ENCODE peak calls at places on chromosomes 3 and 15, in seven cellular contexts. One of them, this sample, is unnamed.

GRCh38 chr3:145942052-145942451 is 218.9 kb downstream of the PLOD2 start:
- DNase-seq in fibroblast of the conjunctiva: no peak
- DNase-seq in NCI-H1417 treated with DMSO at 0.1 percent for 48 hours: no peak
- DNase-seq in HS-27A: no peak
- DNase-seq in NCI-H1092: no peak
- DNase-seq in EH: peak; percentile 13
- DNase-seq in endodermal cell: no peak
- DNase-seq in this sample: no peak

GRCh38 chr3:158420654-158421396 is 150.2 kb upstream of the MLF1 start:
- DNase-seq in NCI-H1092: no peak
- DNase-seq in fibroblast of the conjunctiva: peak; percentile 38
- DNase-seq in HS-27A: no peak
- DNase-seq in endodermal cell: no peak
- DNase-seq in EH: peak; percentile 20
- DNase-seq in NCI-H1417 treated with DMSO at 0.1 percent for 48 hours: no peak
- DNase-seq in this sample: peak; percentile 75

GRCh38 chr15:70491641-70492040 is 271.7 kb downstream of the UACA start:
- DNase-seq in EH: no peak
- DNase-seq in endodermal cell: no peak
- DNase-seq in fibroblast of the conjunctiva: no peak
- DNase-seq in HS-27A: no peak
- DNase-seq in NCI-H1092: no peak
- DNase-seq in NCI-H1417 treated with DMSO at 0.1 percent for 48 hours: no peak
- DNase-seq in this sample: no peak

GRCh38 chr3:197468167-197468566 is 87.6 kb downstream of the BDH1 start:
- DNase-seq in EH: peak; percentile 40
- DNase-seq in NCI-H1092: no peak
- DNase-seq in fibroblast of the conjunctiva: no peak
- DNase-seq in NCI-H1417 treated with DMSO at 0.1 percent for 48 hours: no peak
- DNase-seq in endodermal cell: no peak
- DNase-seq in HS-27A: no peak
- DNase-seq in this sample: no peak

GRCh38 chr3:69767571-69767970 is 28.3 kb downstream of the MITF start:
- DNase-seq in HS-27A: no peak
- DNase-seq in EH: no peak
- DNase-seq in fibroblast of the conjunctiva: no peak
- DNase-seq in NCI-H1417 treated with DMSO at 0.1 percent for 48 hours: no peak
- DNase-seq in endodermal cell: no peak
- DNase-seq in NCI-H1092: no peak
- DNase-seq in this sample: no peak

GRCh38 chr3:166444336-166444735 is 607.1 kb upstream of the BCHE start:
- DNase-seq in HS-27A: no peak
- DNase-seq in endodermal cell: no peak
- DNase-seq in NCI-H1092: no peak
- DNase-seq in fibroblast of the conjunctiva: no peak
- DNase-seq in NCI-H1417 treated with DMSO at 0.1 percent for 48 hours: no peak
- DNase-seq in EH: no peak
- DNase-seq in this sample: peak; percentile 53

GRCh38 chr3:139718415-139718814 is 40.6 kb upstream of the NMNAT3 start:
- DNase-seq in fibroblast of the conjunctiva: no peak
- DNase-seq in HS-27A: no peak
- DNase-seq in NCI-H1417 treated with DMSO at 0.1 percent for 48 hours: no peak
- DNase-seq in EH: peak; percentile 48
- DNase-seq in endodermal cell: peak; percentile 88
- DNase-seq in NCI-H1092: no peak
- DNase-seq in this sample: peak; percentile 19

GRCh38 chr3:10511809-10512494 is 6.6 kb upstream of the ATP2B2 start:
- DNase-seq in EH: peak; percentile 88
- DNase-seq in NCI-H1417 treated with DMSO at 0.1 percent for 48 hours: no peak
- DNase-seq in NCI-H1092: no peak
- DNase-seq in HS-27A: peak; percentile 69
- DNase-seq in endodermal cell: peak; percentile 67
- DNase-seq in fibroblast of the conjunctiva: no peak
- DNase-seq in this sample: no peak

GRCh38 chr3:150483226-150483625 is 63.1 kb downstream of the SERP1 start:
- DNase-seq in EH: no peak
- DNase-seq in fibroblast of the conjunctiva: peak; percentile 66
- DNase-seq in NCI-H1417 treated with DMSO at 0.1 percent for 48 hours: no peak
- DNase-seq in NCI-H1092: no peak
- DNase-seq in HS-27A: no peak
- DNase-seq in endodermal cell: no peak
- DNase-seq in this sample: no peak

GRCh38 chr3:10625307-10625706 is 119.9 kb upstream of the ATP2B2 start:
- DNase-seq in NCI-H1092: no peak
- DNase-seq in HS-27A: no peak
- DNase-seq in EH: no peak
- DNase-seq in NCI-H1417 treated with DMSO at 0.1 percent for 48 hours: no peak
- DNase-seq in fibroblast of the conjunctiva: no peak
- DNase-seq in endodermal cell: no peak
- DNase-seq in this sample: no peak

GRCh38 chr15:40310993-40311392 is 3.3 kb upstream of the PLCB2 start:
- DNase-seq in HS-27A: no peak
- DNase-seq in NCI-H1417 treated with DMSO at 0.1 percent for 48 hours: no peak
- DNase-seq in NCI-H1092: no peak
- DNase-seq in EH: no peak
- DNase-seq in endodermal cell: no peak
- DNase-seq in fibroblast of the conjunctiva: no peak
- DNase-seq in this sample: no peak

GRCh38 chr3:7536510-7536909 is 675.6 kb downstream of the GRM7 start:
- DNase-seq in fibroblast of the conjunctiva: no peak
- DNase-seq in endodermal cell: no peak
- DNase-seq in EH: no peak
- DNase-seq in HS-27A: no peak
- DNase-seq in NCI-H1417 treated with DMSO at 0.1 percent for 48 hours: no peak
- DNase-seq in NCI-H1092: no peak
- DNase-seq in this sample: no peak

GRCh38 chr15:39000008-39000734 is 435.6 kb upstream of the RASGRP1 start:
- DNase-seq in fibroblast of the conjunctiva: no peak
- DNase-seq in EH: no peak
- DNase-seq in NCI-H1092: no peak
- DNase-seq in NCI-H1417 treated with DMSO at 0.1 percent for 48 hours: no peak
- DNase-seq in endodermal cell: no peak
- DNase-seq in HS-27A: no peak
- DNase-seq in this sample: no peak

GRCh38 chr3:146187334-146187950 is 26.5 kb upstream of the PLOD2 start:
- DNase-seq in fibroblast of the conjunctiva: no peak
- DNase-seq in NCI-H1092: peak; percentile 0
- DNase-seq in EH: peak; percentile 50
- DNase-seq in NCI-H1417 treated with DMSO at 0.1 percent for 48 hours: no peak
- DNase-seq in HS-27A: no peak
- DNase-seq in endodermal cell: peak; percentile 57
- DNase-seq in this sample: peak; percentile 26

GRCh38 chr3:45333549-45333948 is 54.8 kb upstream of the LARS2 start:
- DNase-seq in NCI-H1092: no peak
- DNase-seq in fibroblast of the conjunctiva: no peak
- DNase-seq in EH: peak; percentile 56
- DNase-seq in HS-27A: no peak
- DNase-seq in endodermal cell: peak; percentile 59
- DNase-seq in NCI-H1417 treated with DMSO at 0.1 percent for 48 hours: no peak
- DNase-seq in this sample: no peak

GRCh38 chr15:62880278-62880677 is 162.3 kb upstream of the TPM1 start:
- DNase-seq in HS-27A: no peak
- DNase-seq in fibroblast of the conjunctiva: peak; percentile 43
- DNase-seq in NCI-H1417 treated with DMSO at 0.1 percent for 48 hours: no peak
- DNase-seq in EH: peak; percentile 77
- DNase-seq in endodermal cell: no peak
- DNase-seq in NCI-H1092: no peak
- DNase-seq in this sample: no peak

GRCh38 chr3:65687741-65688140 is 351.0 kb downstream of the MAGI1 start:
- DNase-seq in NCI-H1092: no peak
- DNase-seq in HS-27A: no peak
- DNase-seq in EH: no peak
- DNase-seq in fibroblast of the conjunctiva: no peak
- DNase-seq in NCI-H1417 treated with DMSO at 0.1 percent for 48 hours: no peak
- DNase-seq in endodermal cell: no peak
- DNase-seq in this sample: no peak

GRCh38 chr3:133573054-133573628 is 345 bp upstream of the CDV3 start:
- DNase-seq in NCI-H1092: no peak
- DNase-seq in HS-27A: peak; percentile 99
- DNase-seq in fibroblast of the conjunctiva: peak; percentile 100
- DNase-seq in endodermal cell: peak; percentile 100
- DNase-seq in EH: peak; percentile 100
- DNase-seq in NCI-H1417 treated with DMSO at 0.1 percent for 48 hours: no peak
- DNase-seq in this sample: peak; percentile 94

GRCh38 chr15:39530446-39531342 is 50.2 kb upstream of the THBS1 start:
- DNase-seq in endodermal cell: peak; percentile 59
- DNase-seq in NCI-H1092: no peak
- DNase-seq in HS-27A: no peak
- DNase-seq in fibroblast of the conjunctiva: peak; percentile 84
- DNase-seq in EH: peak; percentile 91
- DNase-seq in NCI-H1417 treated with DMSO at 0.1 percent for 48 hours: no peak
- DNase-seq in this sample: no peak

GRCh38 chr15:44069489-44069888 is 125.6 kb downstream of the FRMD5 start:
- DNase-seq in EH: no peak
- DNase-seq in HS-27A: no peak
- DNase-seq in NCI-H1092: no peak
- DNase-seq in fibroblast of the conjunctiva: no peak
- DNase-seq in endodermal cell: no peak
- DNase-seq in NCI-H1417 treated with DMSO at 0.1 percent for 48 hours: no peak
- DNase-seq in this sample: no peak

GRCh38 chr15:39624806-39625205 is 43.9 kb downstream of the THBS1 start:
- DNase-seq in HS-27A: peak; percentile 57
- DNase-seq in fibroblast of the conjunctiva: peak; percentile 41
- DNase-seq in NCI-H1092: no peak
- DNase-seq in EH: peak; percentile 93
- DNase-seq in NCI-H1417 treated with DMSO at 0.1 percent for 48 hours: no peak
- DNase-seq in endodermal cell: no peak
- DNase-seq in this sample: peak; percentile 59

GRCh38 chr3:132205609-132206008 is 111.6 kb upstream of the ACP3 start:
- DNase-seq in NCI-H1417 treated with DMSO at 0.1 percent for 48 hours: no peak
- DNase-seq in HS-27A: no peak
- DNase-seq in endodermal cell: no peak
- DNase-seq in EH: no peak
- DNase-seq in NCI-H1092: no peak
- DNase-seq in fibroblast of the conjunctiva: no peak
- DNase-seq in this sample: no peak

GRCh38 chr3:195441476-195441970 is 1.3 kb downstream of the ACAP2 start:
- DNase-seq in fibroblast of the conjunctiva: no peak
- DNase-seq in endodermal cell: no peak
- DNase-seq in NCI-H1092: no peak
- DNase-seq in NCI-H1417 treated with DMSO at 0.1 percent for 48 hours: no peak
- DNase-seq in HS-27A: peak; percentile 26
- DNase-seq in EH: no peak
- DNase-seq in this sample: no peak